ENCODE peak calls at places on chromosomes 12 and 14, in four cellular contexts. G is AG09309; U is stimulated activated CD4-positive, alpha-beta T cell treated with anti-CD3 and anti-CD28 coated beads, Interleukin-4, amount 100 ng/mL, for 1 hour; Q is HTR-8/SVneo. Y is an unnamed sample.

GRCh38 chr12:128449146-128449894 is 182.3 kb downstream of the TMEM132C start:
- DNase-seq in Q (no peak), U (no peak), G (no peak), Y (no peak)

GRCh38 chr14:102668291-102668873 is 75.9 kb downstream of the RCOR1 start:
- DNase-seq in Q (no peak), U (no peak), G (no peak), Y (no peak)

GRCh38 chr14:93686313-93686712 is 102.0 kb downstream of the PRIMA1 start:
- DNase-seq in U (no peak), Q (no peak), G (no peak), Y (no peak)

GRCh38 chr12:30515351-30515750 is 180.3 kb downstream of the IPO8 start:
- DNase-seq in U (no peak), G (no peak), Q (no peak), Y (no peak)

GRCh38 chr12:54294152-54294913 is 6.5 kb downstream of the NFE2 start:
- DNase-seq in Q (peak), G (no peak), U (peak), Y (no peak)

GRCh38 chr12:51246254-51246853 is 7.7 kb downstream of the DAZAP2 start:
- DNase-seq in Q (no peak), U (no peak), G (no peak), Y (no peak)

GRCh38 chr14:103803661-103804060 is 43.7 kb downstream of the PPP1R13B start:
- DNase-seq in Q (no peak), U (no peak), G (peak), Y (no peak)

GRCh38 chr14:22084393-22085281 is 411.0 kb upstream of the OR4E1 start:
- DNase-seq in Q (peak), U (no peak), G (peak), Y (no peak)

GRCh38 chr12:67704071-67704470 is 55.5 kb downstream of the DYRK2 start:
- DNase-seq in G (no peak), U (no peak), Q (no peak), Y (no peak)

GRCh38 chr14:68598621-68599447 is 194.0 kb downstream of the ZFP36L1 start:
- DNase-seq in Q (peak), U (no peak), G (peak), Y (no peak)

GRCh38 chr14:61346793-61347192 is 25.4 kb downstream of the PRKCH start:
- DNase-seq in Q (no peak), G (no peak), U (no peak), Y (no peak)

GRCh38 chr12:109582636-109583035 is 9.0 kb downstream of the MVK start:
- DNase-seq in G (no peak), U (no peak), Q (no peak), Y (no peak)

GRCh38 chr14:22465201-22465835 is 123.7 kb downstream of the DAD1 start:
- DNase-seq in Q (no peak), G (no peak), U (no peak), Y (no peak)

GRCh38 chr12:3371018-3371417 is 120.0 kb upstream of the PRMT8 start:
- DNase-seq in Q (no peak), U (no peak), G (no peak), Y (no peak)

GRCh38 chr12:105336411-105336810 is 5.9 kb downstream of the C12orf75 start:
- DNase-seq in G (no peak), U (no peak), Q (no peak), Y (no peak)

GRCh38 chr12:32211769-32212156 is 105.1 kb downstream of the BICD1 start:
- DNase-seq in U (no peak), G (no peak), Q (no peak), Y (no peak)

GRCh38 chr12:14775652-14776020 is 27.6 kb downstream of the WBP11 start:
- DNase-seq in Q (no peak), G (peak), U (no peak), Y (peak)

GRCh38 chr12:7015555-7016370 is 2.5 kb downstream of the LPCAT3 start:
- DNase-seq in Q (no peak), G (no peak), U (no peak), Y (no peak)

GRCh38 chr14:91119556-91120311 is 5.9 kb downstream of the DGLUCY start:
- DNase-seq in U (no peak), G (peak), Q (no peak), Y (peak)

GRCh38 chr14:59415836-59416620 is 49.2 kb downstream of the GPR135 start:
- DNase-seq in G (no peak), U (no peak), Q (no peak), Y (no peak)

GRCh38 chr12:21881950-21882349 is 59.3 kb downstream of the ABCC9 start:
- DNase-seq in Q (no peak), U (no peak), G (no peak), Y (no peak)

GRCh38 chr14:105201156-105201927 is 20.2 kb upstream of the NUDT14 start:
- DNase-seq in Q (no peak), U (no peak), G (no peak), Y (no peak)

GRCh38 chr14:25400607-25401206 is 350.8 kb upstream of the STXBP6 start:
- DNase-seq in G (peak), U (peak), Q (peak), Y (peak)

GRCh38 chr12:7959278-7960063 is 23.5 kb upstream of the SLC2A3 start:
- DNase-seq in U (peak), G (no peak), Q (no peak), Y (no peak)

GRCh38 chr12:46449161-46449715 is 76.7 kb upstream of the SLC38A2 start:
- DNase-seq in Q (no peak), U (no peak), G (no peak), Y (no peak)

GRCh38 chr12:128857173-128857770 is 4.0 kb downstream of the GLT1D1 start:
- DNase-seq in U (no peak), G (no peak), Q (no peak), Y (no peak)

GRCh38 chr14:94598816-94599655 is 13.2 kb upstream of the SERPINA3 start:
- DNase-seq in Q (peak), U (no peak), G (peak), Y (peak)

GRCh38 chr12:108816652-108817335 is 40.6 kb downstream of the SSH1 start:
- DNase-seq in Q (no peak), U (no peak), G (no peak), Y (no peak)

GRCh38 chr12:95721320-95721719 is 69.2 kb downstream of the NTN4 start:
- DNase-seq in U (no peak), G (no peak), Q (no peak), Y (no peak)

GRCh38 chr12:55718020-55718419 is 2.2 kb upstream of the RDH5 start:
- DNase-seq in U (no peak), Q (no peak), G (no peak), Y (no peak)

GRCh38 chr12:75908961-75909699 is 122.4 kb downstream of the PHLDA1 start:
- DNase-seq in U (no peak), G (peak), Q (no peak), Y (peak)

GRCh38 chr12:22046090-22046967 is at the start of gene CMAS:
- DNase-seq in G (no peak), U (peak), Q (peak), Y (no peak)

GRCh38 chr12:116818341-116818856 is 62.8 kb downstream of the HRK start:
- DNase-seq in Q (no peak), G (no peak), U (no peak), Y (no peak)

GRCh38 chr12:100189241-100190012 is 11.2 kb upstream of the ACTR6 start:
- DNase-seq in U (no peak), Q (no peak), G (no peak), Y (no peak)

GRCh38 chr14:80212025-80212402 is 710 bp upstream of the DIO2 start:
- DNase-seq in G (peak), Q (no peak), U (no peak), Y (no peak)

GRCh38 chr12:3809357-3810015 is 56.6 kb upstream of the CRACR2A start:
- DNase-seq in Q (no peak), G (no peak), U (no peak), Y (no peak)

GRCh38 chr12:15220451-15220850 is 766 bp downstream of the RERG start:
- DNase-seq in G (no peak), U (no peak), Q (no peak), Y (no peak)

GRCh38 chr14:75885829-75886228 is 96.0 kb downstream of the TGFB3 start:
- DNase-seq in U (no peak), G (no peak), Q (no peak), Y (no peak)